ENCODE peak calls at places on chromosomes 4 and X, in seven cellular contexts. Q, N, P, F, B, R and V are unnamed samples.

GRCh38 chr4:142893012-142893411 is 46.9 kb upstream of the INPP4B start:
- DNase-seq in F (no peak), B (no peak), N (no peak), Q (no peak), P (no peak), R (no peak), V (no peak)

GRCh38 chr4:3708103-3708510 is 58.1 kb upstream of the ADRA2C start:
- DNase-seq in P (no peak), R (no peak), Q (no peak), B (no peak), F (peak; percentile 60), N (no peak), V (peak; percentile 39)

GRCh38 chr4:142474398-142475087 is 371.6 kb downstream of the INPP4B start:
- DNase-seq in B (no peak), Q (no peak), R (no peak), N (no peak), F (no peak), P (peak; percentile 22), V (no peak)

GRCh38 chrX:18353931-18354368 is 538 bp downstream of the SCML2 start:
- DNase-seq in R (peak; percentile 7), B (no peak), P (no peak), N (peak; percentile 52), Q (no peak), F (no peak), V (no peak)

GRCh38 chr4:154743683-154744340 is at the start of gene LRAT:
- DNase-seq in R (no peak), Q (no peak), P (peak; percentile 53), N (peak; percentile 81), B (no peak), F (peak; percentile 78), V (peak; percentile 79)

GRCh38 chrX:18702362-18703195 is 4.9 kb upstream of the PPEF1 start:
- DNase-seq in N (no peak), Q (no peak), R (no peak), P (no peak), B (no peak), F (no peak), V (no peak)

GRCh38 chrX:131394384-131394783 is 105.3 kb upstream of the IGSF1 start:
- DNase-seq in R (no peak), N (no peak), Q (no peak), F (no peak), B (no peak), P (no peak), V (no peak)

GRCh38 chrX:123291623-123292022 is 107.5 kb downstream of the GRIA3 start:
- DNase-seq in N (no peak), B (no peak), F (no peak), R (no peak), P (no peak), Q (no peak), V (no peak)

GRCh38 chr4:1830642-1831228 is 25.2 kb downstream of the LETM1 start:
- DNase-seq in B (no peak), Q (no peak), F (no peak), R (no peak), N (no peak), P (no peak), V (no peak)

GRCh38 chr4:184596617-184597185 is 52.5 kb downstream of the CASP3 start:
- DNase-seq in Q (no peak), R (peak; percentile 58), N (peak; percentile 91), F (no peak), P (no peak), B (no peak), V (no peak)

GRCh38 chrX:98405376-98405775 is 1521.7 kb downstream of the RPA4 start:
- DNase-seq in R (no peak), P (no peak), N (no peak), Q (no peak), F (no peak), B (no peak), V (no peak)

GRCh38 chrX:113790987-113791386 is 792.9 kb upstream of the HTR2C start:
- DNase-seq in N (no peak), Q (no peak), F (no peak), B (no peak), R (no peak), P (no peak), V (no peak)

GRCh38 chr4:166903408-166903807 is 330.9 kb downstream of the SPOCK3 start:
- DNase-seq in R (no peak), N (no peak), Q (no peak), P (no peak), F (no peak), B (no peak), V (no peak)

GRCh38 chr4:37827030-37827705 is 682 bp downstream of the PGM2 start:
- DNase-seq in Q (no peak), N (peak; percentile 44), P (no peak), F (no peak), R (no peak), B (no peak), V (no peak)

GRCh38 chrX:1597345-1598020 is 6.1 kb downstream of the AKAP17A start:
- DNase-seq in P (no peak), R (no peak), N (no peak), F (no peak), Q (peak; percentile 26), B (no peak), V (peak; percentile 37)

GRCh38 chr4:139301821-139302611 is at the start of gene NDUFC1:
- DNase-seq in B (peak; percentile 38), R (peak; percentile 52), Q (peak; percentile 48), P (peak; percentile 26), N (peak; percentile 76), F (peak; percentile 75), V (peak; percentile 67)

GRCh38 chrX:28880136-28880535 is 292.9 kb downstream of the IL1RAPL1 start:
- DNase-seq in N (no peak), P (no peak), R (no peak), Q (no peak), F (no peak), B (no peak), V (no peak)

GRCh38 chr4:111802191-111802590 is 343.1 kb upstream of the FAM241A start:
- DNase-seq in F (no peak), N (no peak), P (no peak), Q (no peak), B (no peak), R (no peak), V (no peak)
- H3K27ac ChIP-seq in F (no peak overlapping the region), N (no peak overlapping the region), P (no peak overlapping the region), Q (no peak overlapping the region), B (no peak overlapping the region), R (no peak overlapping the region), V (no peak overlapping the region)

GRCh38 chr4:104489731-104490095 is 5.0 kb downstream of the CXXC4 start:
- DNase-seq in Q (no peak), R (no peak), N (no peak), B (no peak), F (no peak), P (no peak), V (no peak)

GRCh38 chr4:104490096-104490769 is 4.5 kb downstream of the CXXC4 start:
- DNase-seq in Q (no peak), P (no peak), R (no peak), F (peak; percentile 32), N (peak; percentile 52), B (no peak), V (no peak)

GRCh38 chr4:104491826-104492771 is 2.6 kb downstream of the CXXC4 start:
- DNase-seq in N (peak; percentile 53), Q (no peak), P (no peak), B (no peak), F (no peak), R (no peak), V (no peak)

GRCh38 chr4:104490770-104491395 is 3.8 kb downstream of the CXXC4 start:
- DNase-seq in B (peak; percentile 35), Q (peak; percentile 69), N (peak; percentile 72), F (peak; percentile 94), P (peak; percentile 58), R (peak; percentile 17), V (peak; percentile 80)

DNA sequence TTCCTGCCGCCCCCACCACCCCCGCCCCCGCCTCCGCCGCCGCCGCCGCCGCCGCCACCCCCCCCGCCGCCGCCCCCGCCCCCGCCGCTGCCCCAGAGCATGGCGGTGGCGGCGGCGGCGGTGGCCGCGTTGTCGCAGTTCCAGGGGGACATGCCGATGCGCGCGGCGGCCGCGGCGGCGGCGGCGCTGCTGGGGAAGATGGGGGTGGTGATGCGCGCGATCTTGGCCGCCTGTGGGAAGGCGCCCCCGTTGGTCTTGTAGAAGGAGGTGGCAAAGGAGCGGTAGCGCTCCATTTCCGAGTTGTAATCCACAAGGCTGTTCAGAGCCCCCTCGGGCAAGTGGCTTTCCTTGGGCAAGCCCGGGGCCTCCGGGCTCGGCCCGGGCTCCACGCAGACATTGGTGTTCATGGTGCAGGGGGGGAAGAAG is 3.3 kb downstream of the CXXC4 start:
- DNase-seq in R (no peak), B (no peak), F (peak; percentile 85), N (peak; percentile 69), Q (peak; percentile 49), P (no peak), V (peak; percentile 51)
- H3K27ac ChIP-seq in R (no peak overlapping the region), B (peak overlapping the region; percentile 84), F (peak overlapping the region; percentile 39), N (peak overlapping the region; percentile 93), Q (no peak overlapping the region), P (peak overlapping the region; percentile 73), V (peak overlapping the region; percentile 60)

GRCh38 chrX:46575586-46575985 is 2.0 kb downstream of the CHST7 start:
- DNase-seq in P (no peak), B (no peak), Q (no peak), F (no peak), R (no peak), N (peak; percentile 28), V (no peak)

GRCh38 chrX:46577116-46578005 is 3.8 kb downstream of the CHST7 start:
- DNase-seq in N (peak; percentile 45), P (no peak), Q (no peak), F (no peak), B (no peak), R (no peak), V (no peak)

GRCh38 chrX:46574941-46575381 is 1.4 kb downstream of the CHST7 start:
- DNase-seq in P (no peak), B (no peak), R (no peak), N (no peak), F (peak; percentile 58), Q (no peak), V (peak; percentile 55)

GRCh38 chrX:46576458-46576857 is 2.9 kb downstream of the CHST7 start:
- DNase-seq in N (no peak), F (peak; percentile 55), R (no peak), Q (no peak), P (no peak), B (peak; percentile 7), V (no peak)

DNA sequence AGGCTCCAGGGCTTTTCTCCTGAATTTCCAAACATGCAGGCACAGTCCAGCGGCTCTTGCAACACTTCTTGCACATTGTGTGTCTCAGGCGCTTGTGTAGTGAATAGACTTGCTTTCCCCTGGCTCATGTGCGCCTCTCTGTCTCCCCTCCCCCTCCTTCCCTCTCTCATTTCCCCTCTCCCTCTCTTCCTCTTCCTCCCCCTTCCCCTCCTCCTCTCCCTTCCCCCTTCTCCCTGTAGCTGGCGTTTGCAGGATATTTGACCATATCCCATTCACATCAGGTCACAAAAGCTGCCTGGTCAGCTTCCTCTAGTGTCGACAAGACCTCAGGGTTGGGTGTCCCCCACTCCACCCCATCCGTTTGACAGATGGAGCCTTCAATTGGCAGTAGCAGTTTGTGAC is 2.4 kb downstream of the CHST7 start:
- DNase-seq in R (peak; percentile 48), B (peak; percentile 49), N (peak; percentile 19), Q (no peak), F (peak; percentile 73), P (no peak), V (no peak)
- H3K27ac ChIP-seq in R (peak overlapping the region; percentile 46), B (peak overlapping the region; percentile 80), N (no peak overlapping the region), Q (no peak overlapping the region), F (peak overlapping the region; percentile 87), P (no peak overlapping the region), V (no peak overlapping the region)

GRCh38 chr4:30295652-30296051 is 424.5 kb upstream of the PCDH7 start:
- DNase-seq in P (no peak), B (no peak), Q (no peak), F (no peak), N (peak; percentile 9), R (no peak), V (no peak)

GRCh38 chr4:30294295-30294694 is 425.9 kb upstream of the PCDH7 start:
- DNase-seq in Q (no peak), P (no peak), B (no peak), F (no peak), R (no peak), N (no peak), V (no peak)
- H3K27ac ChIP-seq in Q (no peak overlapping the region), P (no peak overlapping the region), B (no peak overlapping the region), F (no peak overlapping the region), R (no peak overlapping the region), N (no peak overlapping the region), V (no peak overlapping the region)